ENCODE peak calls at places on chromosomes 16 and 17, in nine cellular contexts. One of them, this sample, is unnamed.
A peak's percentile ranks its signal among the peaks of the same experiment; 100 is the strongest.

GRCh38 chr16:19783363-19783762 is 65.3 kb downstream of the IQCK start:
- DNase-seq in cardiac fibroblast: no peak
- DNase-seq in left ventricle myocardium inferior: no peak
- DNase-seq in astrocyte: no peak
- DNase-seq in BJ: no peak
- DNase-seq in spleen: no peak
- DNase-seq in mesendoderm: no peak
- DNase-seq in cardiac muscle cell: peak; percentile 12
- DNase-seq in AG04450: no peak
- DNase-seq in this sample: no peak

GRCh38 chr17:13283606-13284005 is 265.8 kb upstream of the ELAC2 start:
- DNase-seq in cardiac fibroblast: no peak
- DNase-seq in left ventricle myocardium inferior: no peak
- DNase-seq in astrocyte: no peak
- DNase-seq in BJ: no peak
- DNase-seq in spleen: no peak
- DNase-seq in mesendoderm: peak; percentile 86
- DNase-seq in cardiac muscle cell: no peak
- DNase-seq in AG04450: no peak
- DNase-seq in this sample: no peak

GRCh38 chr16:47732122-47732805 is 271.1 kb downstream of the PHKB start:
- DNase-seq in cardiac fibroblast: peak; percentile 68
- DNase-seq in left ventricle myocardium inferior: no peak
- DNase-seq in astrocyte: peak; percentile 99
- DNase-seq in BJ: peak; percentile 82
- DNase-seq in spleen: no peak
- DNase-seq in mesendoderm: peak; percentile 81
- DNase-seq in cardiac muscle cell: no peak
- DNase-seq in AG04450: peak; percentile 53
- DNase-seq in this sample: no peak

GRCh38 chr17:17935321-17936271 is 36.6 kb downstream of the TOM1L2 start:
- DNase-seq in cardiac fibroblast: peak; percentile 92
- DNase-seq in left ventricle myocardium inferior: no peak
- DNase-seq in astrocyte: peak; percentile 92
- DNase-seq in BJ: peak; percentile 87
- DNase-seq in spleen: no peak
- DNase-seq in mesendoderm: peak; percentile 86
- DNase-seq in cardiac muscle cell: no peak
- DNase-seq in AG04450: peak; percentile 59
- DNase-seq in this sample: no peak

GRCh38 chr16:1554826-1555445 is 21.5 kb downstream of the TMEM204 start:
- DNase-seq in cardiac fibroblast: no peak
- DNase-seq in left ventricle myocardium inferior: no peak
- DNase-seq in astrocyte: no peak
- DNase-seq in BJ: no peak
- DNase-seq in spleen: no peak
- DNase-seq in mesendoderm: no peak
- DNase-seq in cardiac muscle cell: no peak
- DNase-seq in AG04450: no peak
- DNase-seq in this sample: no peak

GRCh38 chr17:50909765-50910661 is 43.9 kb upstream of the TOB1 start:
- DNase-seq in cardiac fibroblast: no peak
- DNase-seq in left ventricle myocardium inferior: no peak
- DNase-seq in astrocyte: no peak
- DNase-seq in BJ: no peak
- DNase-seq in spleen: no peak
- DNase-seq in mesendoderm: no peak
- DNase-seq in cardiac muscle cell: no peak
- DNase-seq in AG04450: no peak
- DNase-seq in this sample: no peak

GRCh38 chr17:74243013-74243755 is 29.8 kb downstream of the TTYH2 start:
- DNase-seq in cardiac fibroblast: no peak
- DNase-seq in left ventricle myocardium inferior: peak; percentile 75
- DNase-seq in astrocyte: no peak
- DNase-seq in BJ: no peak
- DNase-seq in spleen: no peak
- DNase-seq in mesendoderm: no peak
- DNase-seq in cardiac muscle cell: no peak
- DNase-seq in AG04450: no peak
- DNase-seq in this sample: peak; percentile 79

GRCh38 chr16:72474511-72475123 is 302.7 kb upstream of the PMFBP1 start:
- DNase-seq in cardiac fibroblast: peak; percentile 67
- DNase-seq in left ventricle myocardium inferior: no peak
- DNase-seq in astrocyte: peak; percentile 99
- DNase-seq in BJ: peak; percentile 61
- DNase-seq in spleen: no peak
- DNase-seq in mesendoderm: no peak
- DNase-seq in cardiac muscle cell: no peak
- DNase-seq in AG04450: peak; percentile 16
- DNase-seq in this sample: no peak

GRCh38 chr16:1208239-1208830 is 16.7 kb downstream of the TPSG1 start:
- DNase-seq in cardiac fibroblast: no peak
- DNase-seq in left ventricle myocardium inferior: no peak
- DNase-seq in astrocyte: no peak
- DNase-seq in BJ: no peak
- DNase-seq in spleen: no peak
- DNase-seq in mesendoderm: no peak
- DNase-seq in cardiac muscle cell: no peak
- DNase-seq in AG04450: no peak
- DNase-seq in this sample: no peak

GRCh38 chr16:595942-596735 is 6.3 kb downstream of the RAB40C start:
- DNase-seq in cardiac fibroblast: no peak
- DNase-seq in left ventricle myocardium inferior: no peak
- DNase-seq in astrocyte: no peak
- DNase-seq in BJ: no peak
- DNase-seq in spleen: no peak
- DNase-seq in mesendoderm: no peak
- DNase-seq in cardiac muscle cell: no peak
- DNase-seq in AG04450: no peak
- DNase-seq in this sample: no peak

GRCh38 chr16:73210084-73210483 is 162.2 kb upstream of the ZFHX3 start:
- DNase-seq in cardiac fibroblast: no peak
- DNase-seq in left ventricle myocardium inferior: no peak
- DNase-seq in astrocyte: no peak
- DNase-seq in BJ: no peak
- DNase-seq in spleen: no peak
- DNase-seq in mesendoderm: no peak
- DNase-seq in cardiac muscle cell: no peak
- DNase-seq in AG04450: no peak
- DNase-seq in this sample: no peak

GRCh38 chr17:74096456-74096855 is 107.0 kb upstream of the RPL38 start:
- DNase-seq in cardiac fibroblast: no peak
- DNase-seq in left ventricle myocardium inferior: no peak
- DNase-seq in astrocyte: no peak
- DNase-seq in BJ: no peak
- DNase-seq in spleen: no peak
- DNase-seq in mesendoderm: no peak
- DNase-seq in cardiac muscle cell: no peak
- DNase-seq in AG04450: no peak
- DNase-seq in this sample: no peak

GRCh38 chr17:2378905-2379304 is 22.0 kb downstream of the MNT start:
- DNase-seq in cardiac fibroblast: no peak
- DNase-seq in left ventricle myocardium inferior: no peak
- DNase-seq in astrocyte: no peak
- DNase-seq in BJ: no peak
- DNase-seq in spleen: no peak
- DNase-seq in mesendoderm: no peak
- DNase-seq in cardiac muscle cell: no peak
- DNase-seq in AG04450: no peak
- DNase-seq in this sample: no peak

GRCh38 chr17:74890554-74890953 is 2.9 kb downstream of the FADS6 start:
- DNase-seq in cardiac fibroblast: no peak
- DNase-seq in left ventricle myocardium inferior: no peak
- DNase-seq in astrocyte: no peak
- DNase-seq in BJ: no peak
- DNase-seq in spleen: no peak
- DNase-seq in mesendoderm: no peak
- DNase-seq in cardiac muscle cell: no peak
- DNase-seq in AG04450: no peak
- DNase-seq in this sample: no peak

GRCh38 chr17:27455914-27456680 is at the start of gene KSR1:
- DNase-seq in cardiac fibroblast: peak; percentile 82
- DNase-seq in left ventricle myocardium inferior: peak; percentile 82
- DNase-seq in astrocyte: peak; percentile 55
- DNase-seq in BJ: no peak
- DNase-seq in spleen: peak; percentile 97
- DNase-seq in mesendoderm: peak; percentile 92
- DNase-seq in cardiac muscle cell: peak; percentile 95
- DNase-seq in AG04450: no peak
- DNase-seq in this sample: peak; percentile 85

GRCh38 chr16:27070776-27071175 is 4.0 kb downstream of the C16orf82 start:
- DNase-seq in cardiac fibroblast: no peak
- DNase-seq in left ventricle myocardium inferior: no peak
- DNase-seq in astrocyte: no peak
- DNase-seq in BJ: no peak
- DNase-seq in spleen: no peak
- DNase-seq in mesendoderm: no peak
- DNase-seq in cardiac muscle cell: no peak
- DNase-seq in AG04450: no peak
- DNase-seq in this sample: no peak

GRCh38 chr16:27067138-27067537 is 411 bp downstream of the C16orf82 start:
- DNase-seq in cardiac fibroblast: no peak
- DNase-seq in left ventricle myocardium inferior: no peak
- DNase-seq in astrocyte: no peak
- DNase-seq in BJ: no peak
- DNase-seq in spleen: no peak
- DNase-seq in mesendoderm: peak; percentile 32
- DNase-seq in cardiac muscle cell: peak; percentile 18
- DNase-seq in AG04450: no peak
- DNase-seq in this sample: no peak

GRCh38 chr16:27066655-27067054 is at the start of gene C16orf82:
- DNase-seq in cardiac fibroblast: no peak
- DNase-seq in left ventricle myocardium inferior: no peak
- DNase-seq in astrocyte: no peak
- DNase-seq in BJ: no peak
- DNase-seq in spleen: no peak
- DNase-seq in mesendoderm: no peak
- DNase-seq in cardiac muscle cell: no peak
- DNase-seq in AG04450: no peak
- DNase-seq in this sample: no peak
- H3K4me3 ChIP-seq in cardiac fibroblast: no peak within 1 kb of the TSS
- H3K4me3 ChIP-seq in left ventricle myocardium inferior: no peak within 1 kb of the TSS
- H3K4me3 ChIP-seq in astrocyte: no peak within 1 kb of the TSS
- H3K4me3 ChIP-seq in BJ: no peak within 1 kb of the TSS
- H3K4me3 ChIP-seq in spleen: no peak within 1 kb of the TSS
- H3K4me3 ChIP-seq in mesendoderm: no peak within 1 kb of the TSS
- H3K4me3 ChIP-seq in cardiac muscle cell: no peak within 1 kb of the TSS
- H3K4me3 ChIP-seq in AG04450: no peak within 1 kb of the TSS
- H3K4me3 ChIP-seq in this sample: no peak within 1 kb of the TSS

GRCh38 chr16:8828541-8829165 is 31.0 kb downstream of the PMM2 start:
- DNase-seq in cardiac fibroblast: no peak
- DNase-seq in left ventricle myocardium inferior: no peak
- DNase-seq in astrocyte: no peak
- DNase-seq in BJ: no peak
- DNase-seq in spleen: no peak
- DNase-seq in mesendoderm: no peak
- DNase-seq in cardiac muscle cell: no peak
- DNase-seq in AG04450: no peak
- DNase-seq in this sample: no peak

GRCh38 chr16:8832383-8833100 is 34.9 kb downstream of the PMM2 start:
- DNase-seq in cardiac fibroblast: no peak
- DNase-seq in left ventricle myocardium inferior: no peak
- DNase-seq in astrocyte: no peak
- DNase-seq in BJ: no peak
- DNase-seq in spleen: no peak
- DNase-seq in mesendoderm: no peak
- DNase-seq in cardiac muscle cell: no peak
- DNase-seq in AG04450: no peak
- DNase-seq in this sample: no peak

GRCh38 chr16:8826278-8826879 is 28.7 kb downstream of the PMM2 start:
- DNase-seq in cardiac fibroblast: no peak
- DNase-seq in left ventricle myocardium inferior: no peak
- DNase-seq in astrocyte: no peak
- DNase-seq in BJ: no peak
- DNase-seq in spleen: no peak
- DNase-seq in mesendoderm: no peak
- DNase-seq in cardiac muscle cell: no peak
- DNase-seq in AG04450: no peak
- DNase-seq in this sample: no peak

GRCh38 chr16:8831450-8832382 is 34.1 kb downstream of the PMM2 start:
- DNase-seq in cardiac fibroblast: no peak
- DNase-seq in left ventricle myocardium inferior: no peak
- DNase-seq in astrocyte: no peak
- DNase-seq in BJ: no peak
- DNase-seq in spleen: no peak
- DNase-seq in mesendoderm: peak; percentile 78
- DNase-seq in cardiac muscle cell: no peak
- DNase-seq in AG04450: no peak
- DNase-seq in this sample: no peak
- H3K4me3 ChIP-seq in cardiac fibroblast: no peak overlapping the region
- H3K4me3 ChIP-seq in left ventricle myocardium inferior: no peak overlapping the region
- H3K4me3 ChIP-seq in astrocyte: no peak overlapping the region
- H3K4me3 ChIP-seq in BJ: no peak overlapping the region
- H3K4me3 ChIP-seq in spleen: no peak overlapping the region
- H3K4me3 ChIP-seq in mesendoderm: no peak overlapping the region
- H3K4me3 ChIP-seq in cardiac muscle cell: no peak overlapping the region
- H3K4me3 ChIP-seq in AG04450: no peak overlapping the region
- H3K4me3 ChIP-seq in this sample: no peak overlapping the region

GRCh38 chr16:59368586-59368985 is 634.5 kb upstream of the GOT2 start:
- DNase-seq in cardiac fibroblast: no peak
- DNase-seq in left ventricle myocardium inferior: no peak
- DNase-seq in astrocyte: no peak
- DNase-seq in BJ: no peak
- DNase-seq in spleen: no peak
- DNase-seq in mesendoderm: no peak
- DNase-seq in cardiac muscle cell: no peak
- DNase-seq in AG04450: no peak
- DNase-seq in this sample: no peak

GRCh38 chr16:59370717-59371116 is 636.6 kb upstream of the GOT2 start:
- DNase-seq in cardiac fibroblast: no peak
- DNase-seq in left ventricle myocardium inferior: no peak
- DNase-seq in astrocyte: no peak
- DNase-seq in BJ: no peak
- DNase-seq in spleen: no peak
- DNase-seq in mesendoderm: no peak
- DNase-seq in cardiac muscle cell: no peak
- DNase-seq in AG04450: no peak
- DNase-seq in this sample: no peak

GRCh38 chr16:59373632-59374031 is 639.5 kb upstream of the GOT2 start:
- DNase-seq in cardiac fibroblast: no peak
- DNase-seq in left ventricle myocardium inferior: no peak
- DNase-seq in astrocyte: no peak
- DNase-seq in BJ: no peak
- DNase-seq in spleen: no peak
- DNase-seq in mesendoderm: no peak
- DNase-seq in cardiac muscle cell: no peak
- DNase-seq in AG04450: no peak
- DNase-seq in this sample: no peak

GRCh38 chr16:59369523-59369922 is 635.4 kb upstream of the GOT2 start:
- DNase-seq in cardiac fibroblast: no peak
- DNase-seq in left ventricle myocardium inferior: no peak
- DNase-seq in astrocyte: no peak
- DNase-seq in BJ: no peak
- DNase-seq in spleen: no peak
- DNase-seq in mesendoderm: no peak
- DNase-seq in cardiac muscle cell: no peak
- DNase-seq in AG04450: no peak
- DNase-seq in this sample: no peak
- H3K4me3 ChIP-seq in cardiac fibroblast: no peak overlapping the region
- H3K4me3 ChIP-seq in left ventricle myocardium inferior: no peak overlapping the region
- H3K4me3 ChIP-seq in astrocyte: no peak overlapping the region
- H3K4me3 ChIP-seq in BJ: no peak overlapping the region
- H3K4me3 ChIP-seq in spleen: no peak overlapping the region
- H3K4me3 ChIP-seq in mesendoderm: no peak overlapping the region
- H3K4me3 ChIP-seq in cardiac muscle cell: no peak overlapping the region
- H3K4me3 ChIP-seq in AG04450: no peak overlapping the region
- H3K4me3 ChIP-seq in this sample: no peak overlapping the region

GRCh38 chr17:76686538-76687277 is 24.1 kb downstream of the MXRA7 start:
- DNase-seq in cardiac fibroblast: no peak
- DNase-seq in left ventricle myocardium inferior: no peak
- DNase-seq in astrocyte: no peak
- DNase-seq in BJ: no peak
- DNase-seq in spleen: no peak
- DNase-seq in mesendoderm: no peak
- DNase-seq in cardiac muscle cell: no peak
- DNase-seq in AG04450: no peak
- DNase-seq in this sample: no peak
- H3K4me3 ChIP-seq in cardiac fibroblast: no peak overlapping the region
- H3K4me3 ChIP-seq in left ventricle myocardium inferior: peak overlapping the region; percentile 46
- H3K4me3 ChIP-seq in astrocyte: no peak overlapping the region
- H3K4me3 ChIP-seq in BJ: no peak overlapping the region
- H3K4me3 ChIP-seq in spleen: no peak overlapping the region
- H3K4me3 ChIP-seq in mesendoderm: no peak overlapping the region
- H3K4me3 ChIP-seq in cardiac muscle cell: no peak overlapping the region
- H3K4me3 ChIP-seq in AG04450: no peak overlapping the region
- H3K4me3 ChIP-seq in this sample: no peak overlapping the region